ENCODE peak calls at places on chromosome 12, in seven cellular contexts. One of them, this sample, is unnamed.

GRCh38 chr12:50182461-50182860 is 15.3 kb upstream of the CERS5 start:
- DNase-seq in Right ventricle myocardium inferior: no peak
- DNase-seq in GM10248: no peak
- DNase-seq in germinal center: no peak
- DNase-seq in NAMALWA: no peak
- DNase-seq in sciatic nerve: no peak
- DNase-seq in GM12865: no peak
- DNase-seq in this sample: no peak

GRCh38 chr12:109727039-109727723 is 13.6 kb downstream of the FAM222A start:
- DNase-seq in Right ventricle myocardium inferior: no peak
- DNase-seq in GM10248: no peak
- DNase-seq in germinal center: no peak
- DNase-seq in NAMALWA: no peak
- DNase-seq in sciatic nerve: peak
- DNase-seq in GM12865: no peak
- DNase-seq in this sample: peak

GRCh38 chr12:119096429-119097202 is 82.1 kb upstream of the HSPB8 start:
- DNase-seq in Right ventricle myocardium inferior: no peak
- DNase-seq in GM10248: no peak
- DNase-seq in germinal center: no peak
- DNase-seq in NAMALWA: no peak
- DNase-seq in sciatic nerve: no peak
- DNase-seq in GM12865: no peak
- DNase-seq in this sample: peak

GRCh38 chr12:6074979-6075585 is 49.4 kb downstream of the VWF start:
- DNase-seq in Right ventricle myocardium inferior: peak
- DNase-seq in GM10248: peak
- DNase-seq in germinal center: no peak
- DNase-seq in NAMALWA: no peak
- DNase-seq in sciatic nerve: no peak
- DNase-seq in GM12865: no peak
- DNase-seq in this sample: no peak

GRCh38 chr12:130929363-130929762 is 24.3 kb upstream of the ADGRD1 start:
- DNase-seq in Right ventricle myocardium inferior: no peak
- DNase-seq in GM10248: no peak
- DNase-seq in germinal center: no peak
- DNase-seq in NAMALWA: no peak
- DNase-seq in sciatic nerve: no peak
- DNase-seq in GM12865: no peak
- DNase-seq in this sample: no peak

GRCh38 chr12:26803552-26803951 is 29.4 kb downstream of the ITPR2 start:
- DNase-seq in Right ventricle myocardium inferior: no peak
- DNase-seq in GM10248: no peak
- DNase-seq in germinal center: no peak
- DNase-seq in NAMALWA: no peak
- DNase-seq in sciatic nerve: no peak
- DNase-seq in GM12865: no peak
- DNase-seq in this sample: no peak

GRCh38 chr12:63942464-63943241 is 98.2 kb downstream of the SRGAP1 start:
- DNase-seq in Right ventricle myocardium inferior: no peak
- DNase-seq in GM10248: no peak
- DNase-seq in germinal center: no peak
- DNase-seq in NAMALWA: no peak
- DNase-seq in sciatic nerve: no peak
- DNase-seq in GM12865: no peak
- DNase-seq in this sample: no peak

GRCh38 chr12:30988086-30988485 is 61.5 kb downstream of the TSPAN11 start:
- DNase-seq in Right ventricle myocardium inferior: no peak
- DNase-seq in GM10248: no peak
- DNase-seq in germinal center: no peak
- DNase-seq in NAMALWA: no peak
- DNase-seq in sciatic nerve: no peak
- DNase-seq in GM12865: no peak
- DNase-seq in this sample: no peak

GRCh38 chr12:19646599-19646998 is 207.3 kb downstream of the AEBP2 start:
- DNase-seq in Right ventricle myocardium inferior: no peak
- DNase-seq in GM10248: no peak
- DNase-seq in germinal center: no peak
- DNase-seq in NAMALWA: no peak
- DNase-seq in sciatic nerve: no peak
- DNase-seq in GM12865: peak
- DNase-seq in this sample: no peak

GRCh38 chr12:25752910-25753309 is 199.8 kb upstream of the LMNTD1 start:
- DNase-seq in Right ventricle myocardium inferior: no peak
- DNase-seq in GM10248: no peak
- DNase-seq in germinal center: no peak
- DNase-seq in NAMALWA: no peak
- DNase-seq in sciatic nerve: no peak
- DNase-seq in GM12865: no peak
- DNase-seq in this sample: no peak

GRCh38 chr12:67648306-67649164 is at the start of gene DYRK2:
- DNase-seq in Right ventricle myocardium inferior: peak
- DNase-seq in GM10248: peak
- DNase-seq in germinal center: peak
- DNase-seq in NAMALWA: peak
- DNase-seq in sciatic nerve: peak
- DNase-seq in GM12865: peak
- DNase-seq in this sample: peak

GRCh38 chr12:75568387-75568786 is 57.0 kb upstream of the KRR1 start:
- DNase-seq in Right ventricle myocardium inferior: no peak
- DNase-seq in GM10248: no peak
- DNase-seq in germinal center: no peak
- DNase-seq in NAMALWA: no peak
- DNase-seq in sciatic nerve: no peak
- DNase-seq in GM12865: no peak
- DNase-seq in this sample: no peak

GRCh38 chr12:27794818-27795584 is 15.0 kb upstream of the MANSC4 start:
- DNase-seq in Right ventricle myocardium inferior: no peak
- DNase-seq in GM10248: no peak
- DNase-seq in germinal center: no peak
- DNase-seq in NAMALWA: no peak
- DNase-seq in sciatic nerve: no peak
- DNase-seq in GM12865: no peak
- DNase-seq in this sample: no peak

GRCh38 chr12:58529114-58529665 is 391.1 kb downstream of the LRIG3 start:
- DNase-seq in Right ventricle myocardium inferior: no peak
- DNase-seq in GM10248: no peak
- DNase-seq in germinal center: no peak
- DNase-seq in NAMALWA: no peak
- DNase-seq in sciatic nerve: no peak
- DNase-seq in GM12865: no peak
- DNase-seq in this sample: no peak

GRCh38 chr12:129563266-129563665 is 340.6 kb downstream of the TMEM132D start:
- DNase-seq in Right ventricle myocardium inferior: no peak
- DNase-seq in GM10248: no peak
- DNase-seq in germinal center: no peak
- DNase-seq in NAMALWA: no peak
- DNase-seq in sciatic nerve: no peak
- DNase-seq in GM12865: no peak
- DNase-seq in this sample: no peak

GRCh38 chr12:119682635-119683340 is 14.9 kb downstream of the PRKAB1 start:
- DNase-seq in Right ventricle myocardium inferior: no peak
- DNase-seq in GM10248: peak
- DNase-seq in germinal center: peak
- DNase-seq in NAMALWA: peak
- DNase-seq in sciatic nerve: no peak
- DNase-seq in GM12865: no peak
- DNase-seq in this sample: no peak

GRCh38 chr12:6316921-6317692 is 6.6 kb downstream of the PLEKHG6 start:
- DNase-seq in Right ventricle myocardium inferior: no peak
- DNase-seq in GM10248: no peak
- DNase-seq in germinal center: no peak
- DNase-seq in NAMALWA: no peak
- DNase-seq in sciatic nerve: no peak
- DNase-seq in GM12865: no peak
- DNase-seq in this sample: no peak

GRCh38 chr12:44874981-44875416 is 1.1 kb downstream of the NELL2 start:
- DNase-seq in Right ventricle myocardium inferior: peak
- DNase-seq in GM10248: peak
- DNase-seq in germinal center: peak
- DNase-seq in NAMALWA: no peak
- DNase-seq in sciatic nerve: no peak
- DNase-seq in GM12865: peak
- DNase-seq in this sample: peak

This sample was measured in head of caudate nucleus.